ENCODE peak calls at places on chromosome 5, in ten cellular contexts. One of them, this sample, is unnamed.

GRCh38 chr5:134577022-134577795 is 51.7 kb downstream of the JADE2 start:
- DNase-seq in IMR-90: peak
- DNase-seq in coronary artery: no peak
- DNase-seq in H9: no peak
- DNase-seq in CD4-positive, alpha-beta memory T cell: no peak
- DNase-seq in heart right ventricle: no peak
- DNase-seq in tibial artery: no peak
- DNase-seq in body of pancreas: no peak
- DNase-seq in thoracic aorta: no peak
- DNase-seq in lung: no peak
- DNase-seq in this sample: no peak

GRCh38 chr5:37735649-37736347 is 104.0 kb downstream of the GDNF start:
- DNase-seq in thoracic aorta: no peak
- DNase-seq in coronary artery: no peak
- DNase-seq in body of pancreas: no peak
- DNase-seq in tibial artery: no peak
- DNase-seq in H9: no peak
- DNase-seq in lung: no peak
- DNase-seq in heart right ventricle: no peak
- DNase-seq in IMR-90: peak
- DNase-seq in CD4-positive, alpha-beta memory T cell: no peak
- DNase-seq in this sample: no peak

GRCh38 chr5:52864376-52864775 is 76.7 kb downstream of the ITGA1 start:
- DNase-seq in body of pancreas: no peak
- DNase-seq in IMR-90: peak
- DNase-seq in thoracic aorta: no peak
- DNase-seq in heart right ventricle: no peak
- DNase-seq in CD4-positive, alpha-beta memory T cell: no peak
- DNase-seq in coronary artery: no peak
- DNase-seq in lung: no peak
- DNase-seq in H9: no peak
- DNase-seq in tibial artery: no peak
- DNase-seq in this sample: no peak

GRCh38 chr5:112411903-112412302 is 7.2 kb downstream of the EPB41L4A start:
- DNase-seq in H9: no peak
- DNase-seq in IMR-90: no peak
- DNase-seq in thoracic aorta: no peak
- DNase-seq in coronary artery: no peak
- DNase-seq in tibial artery: no peak
- DNase-seq in heart right ventricle: no peak
- DNase-seq in lung: no peak
- DNase-seq in body of pancreas: no peak
- DNase-seq in CD4-positive, alpha-beta memory T cell: no peak
- DNase-seq in this sample: no peak

GRCh38 chr5:139633295-139634027 is 14.7 kb upstream of the CXXC5 start:
- DNase-seq in coronary artery: peak
- DNase-seq in lung: no peak
- DNase-seq in body of pancreas: peak
- DNase-seq in tibial artery: no peak
- DNase-seq in H9: peak
- DNase-seq in thoracic aorta: no peak
- DNase-seq in heart right ventricle: peak
- DNase-seq in IMR-90: peak
- DNase-seq in CD4-positive, alpha-beta memory T cell: peak
- DNase-seq in this sample: peak

GRCh38 chr5:2887401-2888348 is 136.2 kb upstream of the IRX2 start:
- DNase-seq in tibial artery: no peak
- DNase-seq in thoracic aorta: no peak
- DNase-seq in IMR-90: no peak
- DNase-seq in body of pancreas: no peak
- DNase-seq in lung: no peak
- DNase-seq in coronary artery: peak
- DNase-seq in heart right ventricle: no peak
- DNase-seq in H9: peak
- DNase-seq in CD4-positive, alpha-beta memory T cell: no peak
- DNase-seq in this sample: no peak

GRCh38 chr5:64925123-64925522 is 156.4 kb downstream of the CWC27 start:
- DNase-seq in H9: no peak
- DNase-seq in IMR-90: no peak
- DNase-seq in coronary artery: no peak
- DNase-seq in tibial artery: no peak
- DNase-seq in lung: no peak
- DNase-seq in body of pancreas: no peak
- DNase-seq in thoracic aorta: no peak
- DNase-seq in CD4-positive, alpha-beta memory T cell: no peak
- DNase-seq in heart right ventricle: no peak
- DNase-seq in this sample: no peak

GRCh38 chr5:135048930-135049329 is 14.9 kb upstream of the PITX1 start:
- DNase-seq in tibial artery: no peak
- DNase-seq in thoracic aorta: no peak
- DNase-seq in H9: no peak
- DNase-seq in IMR-90: no peak
- DNase-seq in coronary artery: no peak
- DNase-seq in heart right ventricle: no peak
- DNase-seq in lung: no peak
- DNase-seq in body of pancreas: no peak
- DNase-seq in CD4-positive, alpha-beta memory T cell: no peak
- DNase-seq in this sample: no peak

GRCh38 chr5:163867324-163867723 is 361.9 kb downstream of the MAT2B start:
- DNase-seq in lung: no peak
- DNase-seq in body of pancreas: no peak
- DNase-seq in IMR-90: peak
- DNase-seq in H9: no peak
- DNase-seq in tibial artery: no peak
- DNase-seq in thoracic aorta: no peak
- DNase-seq in heart right ventricle: no peak
- DNase-seq in CD4-positive, alpha-beta memory T cell: no peak
- DNase-seq in coronary artery: no peak
- DNase-seq in this sample: no peak

GRCh38 chr5:73985145-73985544 is 359.1 kb downstream of the ARHGEF28 start:
- DNase-seq in CD4-positive, alpha-beta memory T cell: no peak
- DNase-seq in tibial artery: peak
- DNase-seq in heart right ventricle: no peak
- DNase-seq in IMR-90: peak
- DNase-seq in thoracic aorta: no peak
- DNase-seq in coronary artery: no peak
- DNase-seq in lung: no peak
- DNase-seq in H9: no peak
- DNase-seq in body of pancreas: peak
- DNase-seq in this sample: no peak

GRCh38 chr5:135376961-135377621 is 21.9 kb downstream of the MACROH2A1 start:
- DNase-seq in heart right ventricle: no peak
- DNase-seq in tibial artery: no peak
- DNase-seq in thoracic aorta: no peak
- DNase-seq in coronary artery: no peak
- DNase-seq in H9: no peak
- DNase-seq in lung: no peak
- DNase-seq in body of pancreas: no peak
- DNase-seq in IMR-90: no peak
- DNase-seq in CD4-positive, alpha-beta memory T cell: no peak
- DNase-seq in this sample: no peak

GRCh38 chr5:120007619-120008018 is 378.3 kb downstream of the FAM170A start:
- DNase-seq in lung: no peak
- DNase-seq in coronary artery: no peak
- DNase-seq in H9: no peak
- DNase-seq in thoracic aorta: no peak
- DNase-seq in body of pancreas: no peak
- DNase-seq in tibial artery: no peak
- DNase-seq in IMR-90: no peak
- DNase-seq in heart right ventricle: no peak
- DNase-seq in CD4-positive, alpha-beta memory T cell: no peak
- DNase-seq in this sample: no peak

GRCh38 chr5:145942202-145942601 is 5.8 kb downstream of the SH3RF2 start:
- DNase-seq in coronary artery: no peak
- DNase-seq in heart right ventricle: no peak
- DNase-seq in thoracic aorta: no peak
- DNase-seq in CD4-positive, alpha-beta memory T cell: no peak
- DNase-seq in body of pancreas: peak
- DNase-seq in lung: no peak
- DNase-seq in H9: no peak
- DNase-seq in IMR-90: no peak
- DNase-seq in tibial artery: no peak
- DNase-seq in this sample: no peak

GRCh38 chr5:64292611-64293215 is 127.1 kb downstream of the RNF180 start:
- DNase-seq in H9: no peak
- DNase-seq in coronary artery: no peak
- DNase-seq in lung: no peak
- DNase-seq in CD4-positive, alpha-beta memory T cell: no peak
- DNase-seq in tibial artery: no peak
- DNase-seq in body of pancreas: no peak
- DNase-seq in thoracic aorta: no peak
- DNase-seq in IMR-90: no peak
- DNase-seq in heart right ventricle: no peak
- DNase-seq in this sample: no peak

GRCh38 chr5:67115238-67115637 is 81.4 kb downstream of the CD180 start:
- DNase-seq in thoracic aorta: no peak
- DNase-seq in tibial artery: no peak
- DNase-seq in body of pancreas: no peak
- DNase-seq in H9: no peak
- DNase-seq in CD4-positive, alpha-beta memory T cell: no peak
- DNase-seq in heart right ventricle: no peak
- DNase-seq in lung: no peak
- DNase-seq in coronary artery: no peak
- DNase-seq in IMR-90: no peak
- DNase-seq in this sample: no peak

GRCh38 chr5:98330871-98331270 is 442.6 kb upstream of the RGMB start:
- DNase-seq in body of pancreas: no peak
- DNase-seq in IMR-90: no peak
- DNase-seq in heart right ventricle: no peak
- DNase-seq in CD4-positive, alpha-beta memory T cell: no peak
- DNase-seq in coronary artery: no peak
- DNase-seq in tibial artery: no peak
- DNase-seq in lung: no peak
- DNase-seq in thoracic aorta: no peak
- DNase-seq in H9: no peak
- DNase-seq in this sample: no peak
- H3K27ac ChIP-seq in body of pancreas: no peak
- H3K27ac ChIP-seq in IMR-90: no peak
- H3K27ac ChIP-seq in heart right ventricle: no peak
- H3K27ac ChIP-seq in CD4-positive, alpha-beta memory T cell: no peak
- H3K27ac ChIP-seq in coronary artery: no peak
- H3K27ac ChIP-seq in tibial artery: no peak
- H3K27ac ChIP-seq in lung: no peak
- H3K27ac ChIP-seq in thoracic aorta: no peak
- H3K27ac ChIP-seq in H9: no peak
- H3K27ac ChIP-seq in this sample: no peak

GRCh38 chr5:79712741-79713140 is 23.1 kb downstream of the CMYA5 start:
- DNase-seq in IMR-90: no peak
- DNase-seq in body of pancreas: no peak
- DNase-seq in CD4-positive, alpha-beta memory T cell: no peak
- DNase-seq in H9: no peak
- DNase-seq in heart right ventricle: no peak
- DNase-seq in tibial artery: no peak
- DNase-seq in coronary artery: no peak
- DNase-seq in lung: no peak
- DNase-seq in thoracic aorta: no peak
- DNase-seq in this sample: no peak
- H3K27ac ChIP-seq in IMR-90: no peak
- H3K27ac ChIP-seq in body of pancreas: no peak
- H3K27ac ChIP-seq in CD4-positive, alpha-beta memory T cell: no peak
- H3K27ac ChIP-seq in H9: no peak
- H3K27ac ChIP-seq in heart right ventricle: no peak
- H3K27ac ChIP-seq in tibial artery: no peak
- H3K27ac ChIP-seq in coronary artery: no peak
- H3K27ac ChIP-seq in lung: no peak
- H3K27ac ChIP-seq in thoracic aorta: no peak
- H3K27ac ChIP-seq in this sample: no peak

GRCh38 chr5:132013711-132014110 is 2.3 kb upstream of the ACSL6 start:
- DNase-seq in coronary artery: peak
- DNase-seq in CD4-positive, alpha-beta memory T cell: no peak
- DNase-seq in IMR-90: no peak
- DNase-seq in thoracic aorta: no peak
- DNase-seq in body of pancreas: no peak
- DNase-seq in heart right ventricle: no peak
- DNase-seq in tibial artery: no peak
- DNase-seq in H9: peak
- DNase-seq in lung: no peak
- DNase-seq in this sample: no peak

GRCh38 chr5:132017316-132017715 is 5.9 kb upstream of the ACSL6 start:
- DNase-seq in H9: no peak
- DNase-seq in IMR-90: no peak
- DNase-seq in body of pancreas: no peak
- DNase-seq in tibial artery: no peak
- DNase-seq in coronary artery: no peak
- DNase-seq in lung: no peak
- DNase-seq in thoracic aorta: no peak
- DNase-seq in heart right ventricle: no peak
- DNase-seq in CD4-positive, alpha-beta memory T cell: no peak
- DNase-seq in this sample: no peak

GRCh38 chr5:132017738-132018625 is 6.5 kb upstream of the ACSL6 start:
- DNase-seq in body of pancreas: no peak
- DNase-seq in lung: no peak
- DNase-seq in H9: no peak
- DNase-seq in heart right ventricle: no peak
- DNase-seq in tibial artery: no peak
- DNase-seq in coronary artery: peak
- DNase-seq in thoracic aorta: no peak
- DNase-seq in CD4-positive, alpha-beta memory T cell: no peak
- DNase-seq in IMR-90: no peak
- DNase-seq in this sample: no peak

GRCh38 chr5:132019337-132019736 is 7.9 kb upstream of the ACSL6 start:
- DNase-seq in coronary artery: no peak
- DNase-seq in body of pancreas: no peak
- DNase-seq in H9: no peak
- DNase-seq in heart right ventricle: no peak
- DNase-seq in lung: no peak
- DNase-seq in thoracic aorta: no peak
- DNase-seq in CD4-positive, alpha-beta memory T cell: no peak
- DNase-seq in IMR-90: no peak
- DNase-seq in tibial artery: no peak
- DNase-seq in this sample: no peak

GRCh38 chr5:132016721-132017250 is 5.3 kb upstream of the ACSL6 start:
- DNase-seq in H9: no peak
- DNase-seq in coronary artery: no peak
- DNase-seq in heart right ventricle: no peak
- DNase-seq in tibial artery: no peak
- DNase-seq in IMR-90: no peak
- DNase-seq in CD4-positive, alpha-beta memory T cell: no peak
- DNase-seq in lung: no peak
- DNase-seq in body of pancreas: no peak
- DNase-seq in thoracic aorta: no peak
- DNase-seq in this sample: no peak
- H3K27ac ChIP-seq in H9: no peak
- H3K27ac ChIP-seq in coronary artery: no peak
- H3K27ac ChIP-seq in heart right ventricle: no peak
- H3K27ac ChIP-seq in tibial artery: no peak
- H3K27ac ChIP-seq in IMR-90: no peak
- H3K27ac ChIP-seq in CD4-positive, alpha-beta memory T cell: no peak
- H3K27ac ChIP-seq in lung: no peak
- H3K27ac ChIP-seq in body of pancreas: no peak
- H3K27ac ChIP-seq in thoracic aorta: no peak
- H3K27ac ChIP-seq in this sample: no peak

DNA sequence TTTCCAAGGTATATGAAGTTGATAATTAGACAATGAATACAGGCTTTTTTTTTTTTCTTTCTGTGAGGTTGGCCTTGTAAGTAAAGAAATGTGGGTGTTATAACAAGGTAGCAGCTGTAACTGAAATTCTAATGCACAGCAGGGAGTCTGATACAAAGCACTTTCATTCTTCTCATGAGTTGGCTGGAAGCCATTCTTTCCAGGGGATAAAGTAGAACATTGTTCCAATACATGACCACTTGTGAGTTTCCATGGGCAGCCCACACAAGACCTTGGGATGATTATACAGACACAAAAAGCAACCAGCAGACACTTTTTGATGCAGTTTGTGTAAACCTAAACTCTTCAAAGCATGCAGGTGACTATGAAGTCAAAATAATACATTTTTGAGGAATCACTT is 1785.9 kb upstream of the WWC1 start:
- DNase-seq in H9: no peak
- DNase-seq in lung: no peak
- DNase-seq in CD4-positive, alpha-beta memory T cell: no peak
- DNase-seq in heart right ventricle: no peak
- DNase-seq in body of pancreas: no peak
- DNase-seq in tibial artery: no peak
- DNase-seq in IMR-90: no peak
- DNase-seq in thoracic aorta: no peak
- DNase-seq in coronary artery: no peak
- DNase-seq in this sample: no peak
- H3K27ac ChIP-seq in H9: no peak
- H3K27ac ChIP-seq in lung: no peak
- H3K27ac ChIP-seq in CD4-positive, alpha-beta memory T cell: no peak
- H3K27ac ChIP-seq in heart right ventricle: no peak
- H3K27ac ChIP-seq in body of pancreas: no peak
- H3K27ac ChIP-seq in tibial artery: no peak
- H3K27ac ChIP-seq in IMR-90: no peak
- H3K27ac ChIP-seq in thoracic aorta: no peak
- H3K27ac ChIP-seq in coronary artery: no peak
- H3K27ac ChIP-seq in this sample: no peak

This sample was measured in DND-41.